ENCODE peak calls at places on chromosomes 4 and X, in five cellular contexts. Z is prostate gland, J is upper lobe of left lung, N is esophagus muscularis mucosa, L is spleen. O is an unnamed sample.
A peak's percentile ranks its signal among the peaks of the same experiment; 100 is the strongest.

GRCh38 chrX:16316336-16316735 is 149.1 kb downstream of the MAGEB17 start:
- DNase-seq in N (no peak), Z (no peak), L (no peak), J (no peak), O (no peak)

GRCh38 chr4:146159384-146160058 is 16.0 kb upstream of the LSM6 start:
- DNase-seq in Z (no peak), L (no peak), N (no peak), J (no peak), O (no peak)

GRCh38 chrX:81286075-81286474 is 84.2 kb downstream of the SH3BGRL start:
- DNase-seq in Z (no peak), L (no peak), N (no peak), J (no peak), O (no peak)

GRCh38 chr4:31021008-31021407 is 300.8 kb downstream of the PCDH7 start:
- DNase-seq in L (no peak), N (no peak), Z (no peak), J (no peak), O (no peak)

GRCh38 chr4:10783351-10783750 is 98.8 kb upstream of the CLNK start:
- DNase-seq in Z (no peak), L (no peak), J (no peak), N (no peak), O (no peak)

GRCh38 chr4:3571921-3572320 is 39.7 kb upstream of the LRPAP1 start:
- DNase-seq in J (no peak), N (no peak), Z (no peak), L (no peak), O (no peak)

GRCh38 chr4:154314248-154314647 is 177.4 kb downstream of the DCHS2 start:
- DNase-seq in Z (no peak), N (no peak), L (no peak), J (no peak), O (no peak)

GRCh38 chrX:3143043-3143799 is 102.0 kb downstream of the ARSF start:
- DNase-seq in Z (no peak), N (no peak), J (no peak), L (no peak), O (no peak)

GRCh38 chrX:72078411-72078810 is 53.3 kb downstream of the RTL5 start:
- DNase-seq in N (no peak), L (no peak), J (no peak), Z (no peak), O (no peak)

GRCh38 chr4:186825069-186825468 is 101.4 kb upstream of the FAT1 start:
- DNase-seq in Z (no peak), N (no peak), J (no peak), L (no peak), O (no peak)

GRCh38 chr4:114384629-114385028 is 214.0 kb upstream of the UGT8 start:
- DNase-seq in J (no peak), L (no peak), N (no peak), Z (no peak), O (no peak)

GRCh38 chr4:165294907-165295306 is 32.6 kb upstream of the MSMO1 start:
- DNase-seq in N (no peak), J (peak; percentile 27), L (peak; percentile 79), Z (no peak), O (no peak)

GRCh38 chr4:15348695-15349094 is 79.1 kb upstream of the C1QTNF7 start:
- DNase-seq in L (no peak), Z (no peak), J (no peak), N (no peak), O (no peak)

GRCh38 chr4:168710353-168710946 is 213.6 kb downstream of the PALLD start:
- DNase-seq in Z (peak; percentile 46), J (no peak), L (no peak), N (no peak), O (no peak)

GRCh38 chr4:8097141-8097541 is 61.5 kb downstream of the ABLIM2 start:
- DNase-seq in L (no peak), Z (no peak), J (no peak), N (no peak), O (no peak)

DNA sequence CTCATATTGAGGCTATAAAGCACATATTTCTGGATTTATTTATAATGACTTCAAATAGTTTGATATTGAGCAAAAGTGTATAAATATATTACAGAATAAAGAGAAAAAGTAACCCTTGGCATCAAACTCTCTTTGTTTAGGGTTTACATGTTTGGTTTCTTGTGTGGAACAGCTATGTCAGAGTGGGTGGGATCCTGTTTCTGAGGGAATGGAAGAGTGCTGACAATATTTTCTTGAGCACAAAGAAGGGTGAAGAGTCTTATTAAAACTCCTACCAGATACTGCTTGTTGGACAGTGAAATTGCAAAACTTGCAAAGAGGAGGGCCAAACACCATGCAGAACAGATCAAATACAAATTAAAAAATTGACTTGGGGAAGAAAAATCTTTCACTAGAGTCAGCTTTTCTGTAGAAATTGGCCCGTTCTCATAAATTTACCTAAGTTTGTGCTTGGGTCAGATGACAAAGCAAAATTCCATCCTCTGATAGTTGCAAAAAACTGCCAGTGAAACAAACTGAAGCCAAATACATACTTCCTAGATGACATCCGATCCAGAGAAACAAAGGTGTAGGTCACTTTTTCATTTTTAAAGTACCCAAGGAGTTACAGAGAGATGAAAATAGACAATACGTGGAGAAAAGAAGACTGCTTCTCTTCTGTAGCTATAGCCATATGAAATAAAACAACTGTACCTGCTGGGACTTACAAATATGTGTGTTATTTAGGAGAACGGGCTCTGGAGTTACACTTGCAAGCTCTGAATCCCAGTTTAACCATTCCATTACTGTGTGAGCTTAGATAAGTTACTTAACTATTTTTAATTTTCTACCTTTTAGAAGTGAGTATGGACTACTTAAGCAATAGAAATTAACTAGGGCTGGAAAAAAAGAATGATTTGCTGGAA is 133.3 kb downstream of the MAML3 start:
- DNase-seq in J (no peak), N (no peak), Z (no peak), L (no peak), O (no peak)
- H3K27ac ChIP-seq in J (peak overlapping the region; percentile 5), N (peak overlapping the region; percentile 63), Z (peak overlapping the region; percentile 70), L (no peak overlapping the region), O (no peak overlapping the region)

GRCh38 chr4:61837395-61837794 is 637.3 kb downstream of the ADGRL3 start:
- DNase-seq in J (no peak), Z (no peak), L (no peak), N (no peak), O (no peak)

GRCh38 chr4:61838072-61838471 is 637.9 kb downstream of the ADGRL3 start:
- DNase-seq in L (no peak), N (no peak), Z (no peak), J (no peak), O (no peak)

GRCh38 chr4:61841710-61842109 is 641.6 kb downstream of the ADGRL3 start:
- DNase-seq in L (no peak), Z (no peak), J (no peak), N (no peak), O (no peak)
- TF ChIP-seq POLR2AphosphoS5 in L (no peak), Z (no peak), J (no peak), N (no peak), O (no peak)

GRCh38 chr4:100312615-100313355 is 122.5 kb upstream of the DDIT4L start:
- DNase-seq in L (no peak), N (no peak), Z (no peak), J (no peak), O (no peak)

GRCh38 chr4:100314057-100314456 is 123.8 kb upstream of the DDIT4L start:
- DNase-seq in N (no peak), Z (no peak), J (no peak), L (no peak), O (no peak)

DNA sequence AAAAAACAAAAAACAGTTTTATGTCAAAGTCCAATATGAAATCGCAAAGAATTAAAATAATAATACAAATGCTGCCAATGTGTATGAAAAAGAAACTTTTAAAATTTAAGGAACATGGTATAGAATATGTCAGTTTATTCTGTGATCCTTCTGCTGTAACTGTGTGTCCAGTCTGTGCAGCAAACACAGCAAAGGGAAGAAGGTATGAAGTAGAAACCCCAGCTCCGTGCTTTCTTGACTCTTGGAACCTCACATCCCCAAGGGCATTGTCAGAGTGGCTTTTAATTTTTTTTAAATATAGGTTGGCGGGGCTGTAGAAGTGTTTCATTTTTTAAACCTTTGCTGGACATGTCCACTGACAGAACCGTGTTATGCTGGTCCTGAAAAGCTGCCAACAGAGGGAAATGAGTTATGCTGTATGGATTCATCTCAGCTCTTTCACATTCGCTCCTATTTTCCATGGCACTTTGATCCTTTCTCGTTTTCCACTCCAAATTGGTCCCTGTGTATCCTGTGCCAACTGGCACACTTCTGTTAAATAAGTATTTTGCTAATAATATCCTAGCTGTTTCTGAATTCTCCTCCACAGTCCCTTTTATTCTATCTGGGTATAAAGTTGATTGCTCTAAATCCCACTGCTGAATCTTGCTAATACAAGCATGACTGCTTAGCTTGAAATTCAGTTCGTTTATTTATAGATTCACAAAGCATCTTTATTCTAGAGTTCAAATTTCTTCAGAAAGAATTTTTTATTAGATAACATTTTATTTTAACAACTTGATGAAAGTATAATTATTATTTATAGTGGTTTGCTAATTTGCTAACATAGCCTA is 127.0 kb upstream of the DDIT4L start:
- DNase-seq in J (no peak), N (no peak), L (no peak), Z (no peak), O (no peak)
- H3K4me3 ChIP-seq in J (no peak overlapping the region), N (peak overlapping the region; percentile 12), L (no peak overlapping the region), Z (no peak overlapping the region), O (no peak overlapping the region)

GRCh38 chrX:44996282-44996681 is 123.3 kb downstream of the KDM6A start:
- DNase-seq in L (no peak), N (no peak), Z (no peak), J (no peak), O (no peak)

GRCh38 chrX:44997282-44997813 is 124.4 kb downstream of the KDM6A start:
- DNase-seq in J (no peak), N (no peak), L (no peak), Z (no peak), O (no peak)

GRCh38 chrX:44992775-44993174 is 119.8 kb downstream of the KDM6A start:
- DNase-seq in Z (no peak), L (no peak), J (no peak), N (no peak), O (no peak)

GRCh38 chrX:45001038-45001437 is 128.1 kb downstream of the KDM6A start:
- DNase-seq in Z (peak; percentile 4), L (no peak), J (no peak), N (no peak), O (no peak)

DNA sequence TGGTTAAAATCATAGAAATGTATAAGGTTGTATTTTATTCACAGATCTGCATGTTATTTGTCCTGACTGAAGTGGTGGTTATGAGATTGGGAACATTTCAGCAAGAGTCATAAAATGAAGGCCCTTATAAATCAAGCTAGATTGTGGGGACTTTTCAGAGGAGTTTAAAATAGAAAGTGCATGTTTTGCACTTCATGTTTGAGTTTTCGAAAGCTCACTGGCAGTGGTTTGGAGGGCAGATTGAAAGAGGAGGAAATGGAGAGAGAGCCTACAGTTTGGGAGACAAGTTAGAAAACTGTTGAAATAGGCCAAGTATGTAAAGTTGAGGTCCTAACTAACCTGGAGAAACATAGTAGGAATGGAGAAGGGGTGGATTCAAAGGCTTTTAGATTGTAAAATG is 124.9 kb downstream of the KDM6A start:
- DNase-seq in N (no peak), Z (no peak), J (no peak), L (no peak), O (no peak)
- H3K27ac ChIP-seq in N (no peak overlapping the region), Z (no peak overlapping the region), J (no peak overlapping the region), L (no peak overlapping the region), O (no peak overlapping the region)

O was measured in vagina.